ENCODE peak calls at places on chromosomes 2 and 18, in five cellular contexts. D is HCT116, M is HepG2, U is GM12878, N is K562. B is an unnamed sample.

GRCh38 chr2:163800889-163801498 is 65.2 kb upstream of the FIGN start:
- DNase-seq in M (no peak), U (no peak), D (no peak), N (no peak), B (no peak)

GRCh38 chr2:25323042-25323514 is 18.6 kb downstream of the DNMT3A start:
- DNase-seq in D (no peak), N (peak; percentile 83), U (no peak), M (no peak), B (no peak)

GRCh38 chr2:143347303-143347702 is 218.1 kb downstream of the ARHGAP15 start:
- DNase-seq in U (no peak), M (no peak), D (no peak), N (no peak), B (peak; percentile 14)

GRCh38 chr2:144774786-144775185 is 254.9 kb upstream of the ZEB2 start:
- DNase-seq in M (no peak), N (no peak), U (no peak), D (no peak), B (no peak)

GRCh38 chr2:26086155-26086634 is 52.3 kb downstream of the RAB10 start:
- DNase-seq in U (peak; percentile 42), M (no peak), D (peak; percentile 36), N (no peak), B (no peak)

GRCh38 chr2:6943971-6944370 is 26.8 kb downstream of the RNF144A start:
- DNase-seq in D (no peak), U (no peak), M (no peak), N (no peak), B (no peak)

GRCh38 chr2:234771985-234772774 is 179.6 kb upstream of the SH3BP4 start:
- DNase-seq in D (no peak), U (no peak), M (no peak), N (no peak), B (no peak)

GRCh38 chr2:229980440-229981184 is 58.3 kb downstream of the FBXO36 start:
- DNase-seq in M (no peak), N (peak; percentile 41), U (peak; percentile 17), D (no peak), B (peak; percentile 55)

GRCh38 chr18:55543130-55543704 is 44.8 kb downstream of the TCF4 start:
- DNase-seq in M (no peak), U (no peak), N (peak; percentile 7), D (no peak), B (peak; percentile 29)

GRCh38 chr18:58429442-58429841 is 199.4 kb downstream of the ALPK2 start:
- DNase-seq in N (no peak), M (no peak), D (no peak), U (no peak), B (peak; percentile 26)

GRCh38 chr2:3460161-3460560 is 59.2 kb downstream of the ADI1 start:
- DNase-seq in D (no peak), M (no peak), N (no peak), U (no peak), B (no peak)

GRCh38 chr2:152335016-152335850 is at the start of gene FMNL2:
- DNase-seq in D (peak; percentile 59), M (peak; percentile 88), N (peak; percentile 81), U (peak; percentile 24), B (peak; percentile 95)

GRCh38 chr2:137208361-137208973 is 443.1 kb downstream of the THSD7B start:
- DNase-seq in U (no peak), N (no peak), M (peak; percentile 13), D (no peak), B (no peak)

GRCh38 chr2:232028631-232029030 is 67.1 kb downstream of the DIS3L2 start:
- DNase-seq in D (no peak), M (no peak), U (no peak), N (no peak), B (no peak)

DNA sequence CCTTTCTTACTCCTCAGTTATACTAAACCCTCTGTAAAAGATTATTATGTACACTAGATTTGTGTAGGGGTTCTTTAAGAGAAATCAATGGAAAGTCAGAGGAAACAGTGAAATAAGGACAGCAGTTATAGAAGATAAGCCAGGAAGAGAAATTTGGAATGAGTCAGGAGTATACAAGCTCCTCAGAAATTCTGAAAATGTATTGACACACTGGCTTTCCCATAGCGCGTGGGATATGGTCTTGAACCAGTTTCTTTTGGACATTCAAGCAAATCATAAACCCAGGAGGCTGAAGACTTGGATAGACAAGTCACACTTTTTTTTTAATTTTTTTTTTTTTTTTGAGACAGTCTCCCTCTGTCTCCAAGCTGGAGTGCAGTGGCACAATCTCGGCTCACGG is 316.1 kb upstream of the MMADHC start:
- DNase-seq in M (no peak), U (no peak), N (no peak), D (no peak), B (no peak)
- TF ChIP-seq ZBTB33 in M (no peak), U (no peak), N (no peak), D (no peak), B (no peak)

DNA sequence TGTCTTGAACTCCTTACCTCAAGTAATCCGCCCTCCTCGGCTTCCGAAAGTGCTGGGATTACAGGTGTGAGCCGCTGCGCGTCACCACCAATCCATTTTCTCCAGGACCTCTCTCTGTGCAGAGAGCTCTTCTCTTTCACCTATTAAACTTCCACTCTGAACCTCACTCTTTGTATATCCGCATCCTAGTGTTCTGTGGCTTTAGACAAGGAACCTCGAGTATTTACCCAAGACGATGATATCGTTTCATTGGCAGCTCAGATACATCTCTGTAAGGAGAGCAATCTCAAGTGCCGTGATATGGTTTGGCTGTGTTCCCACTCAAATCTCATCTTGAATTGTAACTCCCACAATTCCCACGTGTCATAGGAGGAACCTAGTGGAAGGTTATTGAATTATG is 15.1 kb upstream of the WDR33 start:
- DNase-seq in M (no peak), U (no peak), D (no peak), N (no peak), B (no peak)
- TF ChIP-seq YY1 in M (no peak), U (no peak), D (no peak), N (no peak), B (no peak)

DNA sequence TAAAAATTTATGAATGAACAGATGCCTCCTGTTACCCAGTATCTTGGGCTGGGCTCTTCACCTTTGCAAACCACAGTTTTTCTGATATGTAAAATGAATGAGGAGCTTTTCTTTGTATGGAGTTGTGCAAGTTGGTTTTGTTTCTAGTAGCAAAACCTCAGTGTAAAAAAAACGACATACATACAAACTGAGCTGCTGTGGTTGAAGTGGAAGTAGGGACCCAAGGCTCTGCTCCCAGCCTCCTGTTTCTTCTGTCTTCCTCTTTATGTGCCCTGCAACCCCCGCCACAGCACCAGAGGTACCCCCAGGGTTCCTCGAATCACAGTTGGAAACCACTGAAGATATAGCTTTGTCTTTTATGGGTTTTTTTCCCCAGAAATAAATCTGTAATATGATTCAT is 118.1 kb downstream of the MYO1B start:
- DNase-seq in M (no peak), N (no peak), D (no peak), U (no peak), B (no peak)
- H3K36me3 ChIP-seq in M (peaks cover 67% of the 10 kb centered on the region), N (no peaks in the 10 kb centered on the region), D (no peaks in the 10 kb centered on the region), U (no peaks in the 10 kb centered on the region), B (peaks cover 43% of the 10 kb centered on the region)

DNA sequence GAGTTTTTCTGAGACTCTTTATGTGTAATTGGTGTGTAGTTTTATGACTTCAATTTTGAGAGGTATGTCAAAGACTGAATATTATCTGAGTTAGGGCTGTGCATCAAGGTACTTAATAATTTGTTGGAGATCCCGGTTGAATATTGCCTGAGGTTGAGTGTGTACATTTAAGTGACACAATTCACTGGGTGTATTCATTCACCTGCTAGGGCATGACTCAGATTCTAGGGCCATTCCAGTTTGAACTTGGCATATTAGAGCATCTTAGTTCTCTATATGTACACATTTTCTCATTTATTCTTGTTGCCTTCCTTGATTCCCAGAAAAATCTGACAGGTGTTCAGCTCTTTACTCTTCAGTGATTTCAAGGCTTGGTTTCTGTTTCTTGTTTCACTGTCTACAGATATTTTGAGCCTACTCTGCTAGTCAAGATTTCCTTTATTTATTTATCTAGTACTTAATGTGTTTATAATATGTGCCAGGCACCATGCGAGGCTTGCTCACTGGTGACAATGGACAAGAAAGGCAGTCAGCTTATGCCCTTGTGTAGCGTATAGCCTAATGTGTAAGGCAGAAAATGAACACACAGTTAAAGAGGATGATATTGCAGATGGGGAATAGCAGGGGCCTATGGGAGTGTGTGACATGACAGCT is 12.7 kb downstream of the MAP4K4 start:
- DNase-seq in M (no peak), N (no peak), D (no peak), U (no peak), B (no peak)
- TF ChIP-seq ZBTB33 in M (no peak), N (no peak), D (no peak), U (no peak), B (no peak)

GRCh38 chr2:216989335-216990129 is 129.7 kb upstream of the TNP1 start:
- DNase-seq in D (no peak), U (no peak), N (peak; percentile 13), M (no peak), B (no peak)
- TF ChIP-seq YY1 in D (no peak), U (no peak), N (no peak), M (no peak), B (no peak)